ENCODE peak calls at places on chromosomes 13 and 19, in five cellular contexts. Y, T, E, Z and L are unnamed samples.
A peak's percentile ranks its signal among the peaks of the same experiment; 100 is the strongest.

GRCh38 chr13:112911285-112911701 is 57.7 kb upstream of the MCF2L start:
- DNase-seq in Y (no peak), E (no peak), T (no peak), Z (no peak), L (no peak)

GRCh38 chr19:1360818-1361461 is 22.8 kb upstream of the NDUFS7 start:
- DNase-seq in Y (peak; percentile 58), T (peak; percentile 79), E (peak; percentile 70), Z (peak; percentile 76), L (peak; percentile 93)

GRCh38 chr13:76684336-76684735 is 201.9 kb downstream of the KCTD12 start:
- DNase-seq in T (no peak), E (no peak), Y (no peak), Z (no peak), L (no peak)

GRCh38 chr13:35927554-35927953 is 203.6 kb downstream of the DCLK1 start:
- DNase-seq in E (peak; percentile 29), Z (peak; percentile 82), Y (peak; percentile 18), T (peak; percentile 97), L (peak; percentile 91)

GRCh38 chr13:50529154-50529882 is 314.2 kb downstream of the DLEU7 start:
- DNase-seq in T (peak; percentile 89), E (peak; percentile 79), Y (peak; percentile 72), Z (peak; percentile 91), L (peak; percentile 96)

GRCh38 chr19:58563823-58564222 is 5.4 kb upstream of the UBE2M start:
- DNase-seq in Y (no peak), E (peak; percentile 22), T (no peak), Z (no peak), L (no peak)

GRCh38 chr13:82867284-82867683 is 1015.0 kb downstream of the SLITRK1 start:
- DNase-seq in Z (no peak), Y (no peak), E (no peak), T (no peak), L (no peak)

GRCh38 chr19:57759096-57759495 is 10.4 kb upstream of the ZNF586 start:
- DNase-seq in E (no peak), T (no peak), Z (no peak), Y (no peak), L (no peak)

GRCh38 chr13:93217701-93218100 is 8.9 kb upstream of the GPC6 start:
- DNase-seq in Z (no peak), T (no peak), E (no peak), Y (no peak), L (peak; percentile 40)

GRCh38 chr13:29591310-29591709 is 4.2 kb downstream of the SLC7A1 start:
- DNase-seq in Z (peak; percentile 49), T (peak; percentile 58), E (no peak), Y (no peak), L (peak; percentile 55)

GRCh38 chr19:30649934-30650614 is 277.9 kb downstream of the ZNF536 start:
- DNase-seq in Z (peak; percentile 67), E (peak; percentile 59), Y (no peak), T (peak; percentile 51), L (peak; percentile 70)

GRCh38 chr13:21119526-21119925 is 56.8 kb downstream of the SKA3 start:
- DNase-seq in T (no peak), Y (no peak), E (no peak), Z (no peak), L (no peak)

GRCh38 chr13:111115841-111116500 is 861 bp downstream of the ARHGEF7 start:
- DNase-seq in Z (peak; percentile 77), E (peak; percentile 42), Y (peak; percentile 70), T (peak; percentile 87), L (peak; percentile 47)

GRCh38 chr13:25860862-25861261 is 191.0 kb downstream of the SHISA2 start:
- DNase-seq in E (no peak), T (peak; percentile 33), Z (peak; percentile 44), Y (no peak), L (peak; percentile 71)

GRCh38 chr19:14649020-14649419 is 25.6 kb downstream of the ADGRE3 start:
- DNase-seq in Y (no peak), T (no peak), Z (no peak), E (no peak), L (no peak)

GRCh38 chr13:76016799-76017198 is 380.7 kb downstream of the LMO7 start:
- DNase-seq in T (peak; percentile 23), E (no peak), Y (no peak), Z (peak; percentile 57), L (peak; percentile 14)

GRCh38 chr19:6639439-6639838 is 30.5 kb downstream of the TNFSF14 start:
- DNase-seq in E (no peak), Z (peak; percentile 27), Y (no peak), T (no peak), L (peak; percentile 7)

GRCh38 chr19:51181913-51182419 is 39.9 kb downstream of the SIGLEC7 start:
- DNase-seq in Z (no peak), T (no peak), Y (no peak), E (peak; percentile 22), L (no peak)

GRCh38 chr13:27403727-27404385 is 20.6 kb upstream of the GTF3A start:
- DNase-seq in Y (no peak), Z (no peak), E (no peak), T (no peak), L (no peak)

GRCh38 chr13:91399189-91400093 is 1.0 kb downstream of the GPC5 start:
- DNase-seq in Y (no peak), E (no peak), Z (no peak), T (no peak), L (no peak)

GRCh38 chr13:91401916-91402315 is 3.5 kb downstream of the GPC5 start:
- DNase-seq in E (no peak), T (no peak), Y (no peak), Z (no peak), L (no peak)

GRCh38 chr13:91398413-91399188 is at the start of gene GPC5:
- DNase-seq in E (peak; percentile 70), Y (no peak), T (peak; percentile 43), Z (peak; percentile 54), L (peak; percentile 54)

GRCh38 chr13:91397595-91397994 is 826 bp upstream of the GPC5 start:
- DNase-seq in T (no peak), E (no peak), Z (no peak), Y (no peak), L (no peak)

DNA sequence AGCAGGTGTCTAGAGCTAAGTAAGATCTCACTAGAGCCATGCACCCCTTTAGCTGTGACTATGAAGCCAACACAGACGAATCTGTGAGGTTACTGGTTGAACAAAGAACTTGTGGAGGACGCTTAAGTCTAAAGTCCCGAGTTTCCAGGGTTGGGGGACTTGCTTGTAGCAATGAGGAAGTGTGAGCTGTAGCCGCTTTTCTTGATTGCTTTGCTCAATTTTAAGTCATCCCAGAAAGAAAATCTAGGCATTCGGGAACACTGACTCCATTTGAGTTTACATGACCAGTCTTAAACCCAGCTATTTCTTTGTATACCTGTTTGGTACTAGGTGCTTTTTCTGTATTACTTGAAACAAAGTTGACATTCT is 1.7 kb downstream of the GPC5 start:
- DNase-seq in Z (no peak), Y (no peak), E (no peak), T (no peak), L (no peak)
- H3K4me3 ChIP-seq in Z (no peak overlapping the region), Y (no peak overlapping the region), E (no peak overlapping the region), T (no peak overlapping the region), L (no peak overlapping the region)

GRCh38 chr19:5434970-5435641 is 20.1 kb upstream of the ZNRF4 start:
- DNase-seq in E (peak; percentile 37), T (peak; percentile 94), Z (peak; percentile 85), Y (peak; percentile 46), L (peak; percentile 98)

GRCh38 chr19:5435642-5436017 is 19.6 kb upstream of the ZNRF4 start:
- DNase-seq in Y (no peak), Z (no peak), E (no peak), T (no peak), L (no peak)

GRCh38 chr19:5436948-5437306 is 18.3 kb upstream of the ZNRF4 start:
- DNase-seq in Z (no peak), T (no peak), E (no peak), Y (no peak), L (no peak)

GRCh38 chr19:5434351-5434917 is 20.8 kb upstream of the ZNRF4 start:
- DNase-seq in Z (no peak), Y (no peak), T (no peak), E (no peak), L (peak; percentile 39)

DNA sequence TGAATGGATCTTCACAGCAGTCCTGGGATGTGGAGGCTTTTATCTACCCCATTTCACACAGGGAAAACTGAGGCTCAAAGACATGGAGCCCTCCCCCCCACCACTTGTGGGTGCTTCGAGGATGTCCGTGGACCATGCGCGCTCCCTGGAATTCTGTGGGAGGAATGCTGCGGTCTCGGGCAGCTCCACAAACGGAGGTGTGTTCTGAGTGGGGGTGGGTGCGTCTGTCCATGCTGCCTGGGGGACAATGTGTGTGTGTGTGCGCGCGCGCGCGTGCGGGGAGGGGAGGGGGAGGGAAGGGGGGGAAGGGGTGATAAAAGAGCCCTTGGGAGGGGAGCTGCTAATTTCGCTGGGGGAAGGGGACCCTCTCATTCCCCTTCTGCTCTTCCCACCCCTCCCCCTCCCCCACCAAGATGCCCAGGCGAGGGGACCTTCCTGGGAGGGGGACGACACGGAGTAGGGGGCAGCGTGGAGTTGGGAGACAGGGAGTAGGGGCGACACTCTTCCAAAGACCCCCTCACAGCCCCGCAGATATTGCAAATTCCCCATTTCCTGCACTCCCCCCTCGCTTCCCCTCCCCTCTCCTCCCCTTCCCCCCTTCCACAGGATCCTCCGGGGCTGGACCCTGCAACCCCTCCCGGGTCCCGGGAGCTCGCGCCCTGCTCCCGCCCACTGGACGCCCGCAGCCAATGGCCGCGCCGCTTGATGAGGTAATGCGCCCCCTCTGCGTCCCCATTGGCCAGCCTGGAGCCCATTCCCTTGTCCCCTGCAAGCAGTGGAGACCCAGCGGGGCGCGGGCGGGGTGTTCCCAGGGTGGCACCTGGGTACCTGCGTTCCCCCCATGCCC is 18.9 kb upstream of the ZNRF4 start:
- DNase-seq in T (peak; percentile 73), E (no peak), Y (peak; percentile 55), Z (peak; percentile 14), L (peak; percentile 95)
- H3K4me3 ChIP-seq in T (peak overlapping the region; percentile 42), E (no peak overlapping the region), Y (peak overlapping the region; percentile 60), Z (peak overlapping the region; percentile 23), L (peak overlapping the region; percentile 7)

GRCh38 chr19:7697721-7698287 is 4.1 kb downstream of the FCER2 start:
- DNase-seq in T (no peak), Z (no peak), Y (no peak), E (no peak), L (no peak)
- H3K4me3 ChIP-seq in T (no peak overlapping the region), Z (no peak overlapping the region), Y (no peak overlapping the region), E (no peak overlapping the region), L (no peak overlapping the region)

DNA sequence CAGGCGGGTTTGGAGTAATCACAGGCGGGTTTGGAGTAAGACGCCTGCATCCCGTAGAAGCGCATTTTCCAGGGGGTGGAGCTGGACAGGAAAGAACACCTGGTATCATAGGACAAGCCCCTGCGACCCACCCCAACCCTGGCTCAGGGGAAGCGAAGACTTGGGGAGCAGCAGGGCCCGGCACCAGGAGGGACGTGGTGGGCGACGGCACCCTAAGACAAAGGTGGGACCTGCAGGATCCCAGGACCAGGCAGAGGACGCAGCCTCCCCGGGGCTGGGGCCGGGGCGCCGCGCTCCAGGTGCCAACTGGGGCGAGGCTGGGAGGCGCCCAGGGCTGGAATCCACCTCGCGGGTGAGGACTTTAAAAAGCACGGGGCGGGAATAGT is 520 bp downstream of the ZNF600 start:
- DNase-seq in E (peak; percentile 20), Z (no peak), Y (no peak), T (no peak), L (no peak)
- H3K4me3 ChIP-seq in E (peak overlapping the region; percentile 41), Z (peak overlapping the region; percentile 58), Y (peak overlapping the region; percentile 72), T (peak overlapping the region; percentile 86), L (peak overlapping the region; percentile 75)